ENCODE peak calls at places on chromosomes 4 and X, in nine cellular contexts. K, G, W, O, Z, C, Q, I and S are unnamed samples.

GRCh38 chrX:101219840-101220191 is 230 bp downstream of the DRP2 start:
- DNase-seq in O (no peak), I (no peak), Z (peak), W (no peak), K (no peak), Q (no peak), C (no peak), G (no peak), S (no peak)

GRCh38 chrX:123993326-123993725 is 31.8 kb downstream of the STAG2 start:
- DNase-seq in C (no peak), W (no peak), O (no peak), Q (no peak), I (no peak), K (no peak), Z (no peak), G (no peak), S (no peak)

GRCh38 chrX:44898411-44899221 is 25.6 kb downstream of the KDM6A start:
- DNase-seq in C (no peak), Z (peak), W (no peak), I (no peak), G (no peak), Q (no peak), O (no peak), K (no peak), S (no peak)

GRCh38 chr4:48131736-48132135 is 2.3 kb downstream of the TXK start:
- DNase-seq in K (no peak), O (no peak), I (no peak), Q (no peak), G (no peak), C (no peak), Z (no peak), W (no peak), S (no peak)

GRCh38 chrX:41475611-41476241 is 28.6 kb downstream of the NYX start:
- DNase-seq in O (no peak), W (no peak), Z (peak), C (no peak), I (no peak), K (no peak), Q (peak), G (no peak), S (no peak)

GRCh38 chr4:56739104-56739777 is 58.1 kb upstream of the HOPX start:
- DNase-seq in O (no peak), Q (no peak), W (no peak), Z (no peak), K (no peak), C (no peak), I (no peak), G (no peak), S (no peak)

GRCh38 chr4:75557696-75558095 is 1.8 kb downstream of the ODAPH start:
- DNase-seq in O (no peak), I (no peak), Z (no peak), K (no peak), W (no peak), C (no peak), Q (no peak), G (no peak), S (no peak)

GRCh38 chrX:124346064-124346876 is at the start of gene SH2D1A:
- DNase-seq in C (peak), W (no peak), Q (no peak), O (no peak), Z (no peak), G (no peak), K (no peak), I (no peak), S (no peak)

GRCh38 chrX:12548746-12549145 is 242.5 kb upstream of the PRPS2 start:
- DNase-seq in Q (no peak), I (no peak), O (no peak), Z (peak), C (no peak), G (no peak), K (no peak), W (no peak), S (no peak)

GRCh38 chr4:74770511-74770910 is 23.8 kb downstream of the BTC start:
- DNase-seq in Q (no peak), Z (no peak), C (no peak), G (no peak), W (no peak), K (no peak), I (no peak), O (no peak), S (no peak)

GRCh38 chr4:1381944-1382541 is 24.2 kb downstream of the NKX1-1 start:
- DNase-seq in C (no peak), G (no peak), K (no peak), I (no peak), Z (no peak), O (no peak), W (no peak), Q (no peak), S (peak)

GRCh38 chr4:663438-664428 is 10.3 kb downstream of the ATP5ME start:
- DNase-seq in Q (no peak), O (peak), Z (peak), W (no peak), K (no peak), I (no peak), G (no peak), C (peak), S (no peak)

GRCh38 chrX:8345473-8345872 is 119.2 kb upstream of the VCX3B start:
- DNase-seq in O (no peak), C (no peak), Z (peak), Q (no peak), G (no peak), K (no peak), W (no peak), I (no peak), S (no peak)

GRCh38 chrX:123324628-123325027 is 140.6 kb downstream of the GRIA3 start:
- DNase-seq in K (no peak), Q (no peak), Z (no peak), C (no peak), I (no peak), W (no peak), O (no peak), G (no peak), S (no peak)

GRCh38 chrX:130330706-130331105 is 9.0 kb upstream of the SLC25A14 start:
- DNase-seq in Z (peak), I (no peak), C (peak), K (no peak), O (no peak), Q (no peak), G (peak), W (no peak), S (no peak)

GRCh38 chr4:83125738-83126141 is 11.2 kb upstream of the PLAC8 start:
- DNase-seq in G (no peak), Z (no peak), O (no peak), W (no peak), I (no peak), C (no peak), K (no peak), Q (no peak), S (no peak)

GRCh38 chr4:33722800-33723511 is 2521.4 kb downstream of the ARAP2 start:
- DNase-seq in G (no peak), K (no peak), O (no peak), C (no peak), I (no peak), W (no peak), Q (no peak), Z (no peak), S (no peak)

GRCh38 chrX:11836284-11836683 is 78.2 kb downstream of the MSL3 start:
- DNase-seq in K (no peak), Z (no peak), W (no peak), O (no peak), Q (no peak), G (no peak), I (no peak), C (no peak), S (no peak)

GRCh38 chr4:3291969-3292570 is 751 bp upstream of the RGS12 start:
- DNase-seq in C (no peak), O (no peak), W (no peak), I (peak), K (peak), G (no peak), Q (no peak), Z (peak), S (peak)

GRCh38 chr4:83629945-83630684 is 94.2 kb downstream of the GPAT3 start:
- DNase-seq in W (no peak), O (no peak), Q (no peak), Z (no peak), I (no peak), C (no peak), G (no peak), K (peak), S (no peak)

GRCh38 chr4:8041868-8042267 is 102.2 kb upstream of the AFAP1 start:
- DNase-seq in I (no peak), W (no peak), Z (no peak), K (no peak), G (no peak), O (no peak), C (no peak), Q (no peak), S (no peak)

GRCh38 chrX:149937881-149938426 is 337 bp downstream of the EOLA2 start:
- DNase-seq in C (no peak), W (no peak), G (no peak), K (no peak), O (no peak), Q (no peak), I (peak), Z (peak), S (no peak)

GRCh38 chr4:1202526-1203378 is 30.4 kb upstream of the SPON2 start:
- DNase-seq in K (no peak), Q (no peak), G (no peak), Z (no peak), O (no peak), I (peak), W (no peak), C (no peak), S (peak)

GRCh38 chr4:53098681-53099121 is 236.6 kb downstream of the RASL11B start:
- DNase-seq in I (no peak), K (no peak), C (no peak), G (no peak), O (no peak), W (no peak), Q (no peak), Z (no peak), S (no peak)

GRCh38 chr4:172095161-172095560 is 282.0 kb downstream of the GALNTL6 start:
- DNase-seq in G (no peak), W (no peak), C (no peak), K (no peak), Z (no peak), O (no peak), Q (no peak), I (no peak), S (no peak)

GRCh38 chr4:1403591-1404572 is 2.4 kb downstream of the NKX1-1 start:
- DNase-seq in Q (no peak), G (no peak), K (no peak), I (no peak), C (no peak), Z (no peak), W (no peak), O (no peak), S (no peak)

GRCh38 chrX:15815779-15816452 is 25.6 kb downstream of the ZRSR2 start:
- DNase-seq in Q (no peak), I (no peak), G (peak), K (no peak), W (no peak), O (no peak), Z (peak), C (no peak), S (no peak)

GRCh38 chr4:175435437-175435836 is 376.6 kb downstream of the GPM6A start:
- DNase-seq in Z (peak), Q (no peak), O (no peak), C (no peak), I (no peak), W (no peak), K (no peak), G (no peak), S (no peak)